ENCODE peak calls at places on chromosomes 2 and 18, in seven cellular contexts. F, O, Z, B, A, W and Q are unnamed samples.

GRCh38 chr2:26801342-26801741 is 15.5 kb downstream of the CENPA start:
- DNase-seq in W (no peak), Z (no peak), O (no peak), F (no peak), A (no peak), B (no peak), Q (no peak)

GRCh38 chr2:235291464-235291863 is 202.4 kb upstream of the AGAP1 start:
- DNase-seq in B (no peak), A (no peak), W (no peak), O (no peak), F (no peak), Z (no peak), Q (no peak)

GRCh38 chr18:292271-292670 is 24.4 kb upstream of the THOC1 start:
- DNase-seq in Z (no peak), O (no peak), B (no peak), F (no peak), W (no peak), A (no peak), Q (no peak)

GRCh38 chr2:96089356-96090180 is 26.8 kb downstream of the ADRA2B start:
- DNase-seq in Z (no peak), A (peak; percentile 5), B (no peak), O (no peak), W (no peak), F (peak; percentile 20), Q (no peak)

GRCh38 chr2:215548714-215549113 is 112.8 kb upstream of the FN1 start:
- DNase-seq in A (no peak), F (no peak), B (no peak), W (no peak), Z (no peak), O (no peak), Q (no peak)

GRCh38 chr2:201996006-201996405 is 37.6 kb upstream of the FZD7 start:
- DNase-seq in Z (no peak), B (no peak), F (no peak), A (no peak), W (no peak), O (no peak), Q (no peak)

GRCh38 chr2:120720746-120721145 is 14.9 kb upstream of the GLI2 start:
- DNase-seq in F (no peak), W (no peak), Z (no peak), B (no peak), O (no peak), A (no peak), Q (no peak)

GRCh38 chr2:24762518-24762917 is 30.7 kb downstream of the PTRHD1 start:
- DNase-seq in A (no peak), O (no peak), W (no peak), F (no peak), Z (no peak), B (no peak), Q (no peak)

GRCh38 chr2:232925769-232926163 is 55.7 kb downstream of the SNORC start:
- DNase-seq in B (no peak), W (no peak), A (no peak), O (no peak), Z (no peak), F (no peak), Q (no peak)

GRCh38 chr2:199228887-199229819 is 228.6 kb downstream of the SATB2 start:
- DNase-seq in Z (no peak), O (no peak), A (peak; percentile 92), B (peak; percentile 1), W (no peak), F (peak; percentile 3), Q (peak; percentile 31)